ENCODE peak calls at places on chromosomes 16 and 17, in five cellular contexts. U is choroid plexus epithelial cell, K is tibial nerve, Y is IMR-90, L is AG04450. E is an unnamed sample.

GRCh38 chr17:2982854-2983636 is 80.4 kb downstream of the OR1D5 start:
- DNase-seq in Y (peak; percentile 89), L (peak; percentile 77), U (no peak), K (peak; percentile 39), E (peak; percentile 94)

GRCh38 chr16:7689234-7689633 is 356.6 kb downstream of the RBFOX1 start:
- DNase-seq in Y (no peak), K (no peak), U (no peak), L (no peak), E (no peak)

GRCh38 chr17:1644493-1645206 is 882 bp downstream of the SCARF1 start:
- DNase-seq in U (no peak), K (no peak), Y (peak; percentile 73), L (no peak), E (peak; percentile 26)

GRCh38 chr17:82358467-82359350 is at the start of gene TEX19:
- DNase-seq in K (no peak), U (no peak), Y (no peak), L (no peak), E (no peak)

GRCh38 chr16:69494993-69495392 is 70.6 kb downstream of the CYB5B start:
- DNase-seq in K (no peak), Y (no peak), L (no peak), U (peak; percentile 47), E (peak; percentile 30)

GRCh38 chr17:29291163-29291752 is 2.7 kb downstream of the NUFIP2 start:
- DNase-seq in K (no peak), L (peak; percentile 18), Y (peak; percentile 77), U (peak; percentile 83), E (peak; percentile 82)

GRCh38 chr17:36812762-36813161 is 124.5 kb upstream of the LHX1 start:
- DNase-seq in L (no peak), U (no peak), K (no peak), Y (no peak), E (no peak)

GRCh38 chr16:54993496-54993895 is 62.8 kb downstream of the IRX5 start:
- DNase-seq in L (no peak), Y (no peak), K (no peak), U (no peak), E (no peak)

GRCh38 chr16:88448461-88449266 is 4.4 kb upstream of the ZFPM1 start:
- DNase-seq in L (no peak), Y (no peak), K (no peak), U (no peak), E (no peak)

GRCh38 chr16:49461517-49461951 is 87.9 kb downstream of the C16orf78 start:
- DNase-seq in Y (no peak), K (no peak), L (no peak), U (no peak), E (no peak)

GRCh38 chr16:50737420-50737959 is 4.4 kb upstream of the CYLD start:
- DNase-seq in U (no peak), Y (peak; percentile 13), K (no peak), L (no peak), E (no peak)

GRCh38 chr16:6247771-6248170 is 1084.9 kb upstream of the RBFOX1 start:
- DNase-seq in L (no peak), K (no peak), U (no peak), Y (no peak), E (no peak)

GRCh38 chr16:817001-817906 is 16.7 kb upstream of the GNG13 start:
- DNase-seq in U (no peak), K (no peak), Y (no peak), L (no peak), E (no peak)

GRCh38 chr17:774320-774584 is 7.8 kb downstream of the GLOD4 start:
- DNase-seq in K (no peak), U (no peak), L (no peak), Y (no peak), E (no peak)

GRCh38 chr16:82440336-82440735 is 186.4 kb upstream of the CDH13 start:
- DNase-seq in L (no peak), U (no peak), Y (no peak), K (no peak), E (no peak)

GRCh38 chr17:42623732-42624596 is 14.5 kb downstream of the TUBG1 start:
- DNase-seq in Y (peak; percentile 38), L (no peak), K (no peak), U (peak; percentile 17), E (peak; percentile 30)

GRCh38 chr17:7977805-7978204 is 24.6 kb upstream of the GUCY2D start:
- DNase-seq in K (no peak), L (no peak), Y (no peak), U (no peak), E (no peak)

GRCh38 chr16:57132470-57132869 is 40.1 kb downstream of the CPNE2 start:
- DNase-seq in L (no peak), U (no peak), Y (no peak), K (no peak), E (no peak)

DNA sequence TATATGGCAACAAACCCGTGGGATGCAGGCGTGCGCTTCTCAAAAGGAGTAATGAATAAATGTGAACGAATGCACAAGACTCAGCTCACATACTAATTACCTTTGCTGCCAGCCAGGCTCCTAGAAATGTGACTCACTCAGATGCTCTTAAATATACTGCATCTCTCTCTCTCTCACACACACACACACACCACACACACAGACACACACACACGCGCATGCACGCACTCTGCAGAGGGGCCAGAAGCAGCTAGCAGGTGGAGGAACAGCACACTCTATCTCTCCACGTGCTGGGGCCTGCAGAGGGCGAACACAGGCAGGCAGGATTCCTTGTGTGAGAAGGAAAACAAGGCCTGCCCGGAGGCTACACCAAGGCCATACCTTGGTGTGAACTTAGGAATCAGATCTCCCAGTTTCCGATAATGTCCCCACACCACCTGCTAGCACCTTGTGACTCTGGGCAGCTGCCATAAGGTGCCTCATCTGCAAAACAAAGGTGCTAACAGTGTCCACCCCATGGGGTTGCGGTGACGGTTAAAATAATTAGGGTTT is 5.3 kb downstream of the GPRC5B start:
- DNase-seq in U (peak; percentile 50), L (peak; percentile 11), K (no peak), Y (peak; percentile 68), E (peak; percentile 20)
- TF ChIP-seq CTCF in U (no peak), L (no peak), K (no peak), Y (no peak), E (no peak)

GRCh38 chr16:10939649-10940206 is 2.5 kb downstream of the DEXI start:
- DNase-seq in L (no peak), U (no peak), K (no peak), Y (no peak), E (no peak)
- H3K4me3 ChIP-seq in L (peak overlapping the region; percentile 80), U (peak overlapping the region; percentile 1), K (peak overlapping the region; percentile 90), Y (no peak overlapping the region), E (peak overlapping the region; percentile 74)

GRCh38 chr17:64016248-64016784 is 4.1 kb downstream of the ICAM2 start:
- DNase-seq in Y (no peak), U (no peak), L (no peak), K (no peak), E (no peak)
- TF ChIP-seq CTCF in Y (no peak), U (peak; percentile 41), L (peak; percentile 20), K (no peak), E (peak; percentile 18)

DNA sequence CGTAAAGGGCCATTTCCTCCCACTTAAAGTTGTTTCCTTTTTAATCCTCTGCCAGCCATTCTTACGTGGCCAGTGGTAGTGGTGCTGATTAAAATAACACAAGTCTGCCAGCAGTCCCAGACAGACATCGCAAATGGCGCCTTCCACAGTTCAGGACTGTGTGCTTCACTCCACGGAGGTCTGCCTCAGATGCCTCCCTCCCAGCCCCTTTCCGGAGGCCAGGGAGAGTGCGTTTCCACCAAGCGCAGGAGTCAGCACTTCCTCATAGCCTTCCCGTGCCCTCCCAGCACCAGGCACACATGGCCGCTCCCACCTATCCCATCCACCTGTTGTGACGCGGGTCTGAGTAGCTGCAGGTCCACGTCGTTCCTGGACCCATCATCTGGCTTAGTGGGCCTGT is 205.6 kb downstream of the RPTOR start:
- DNase-seq in L (no peak), U (no peak), Y (no peak), K (no peak), E (no peak)
- H3K4me3 ChIP-seq in L (no peak overlapping the region), U (no peak overlapping the region), Y (no peak overlapping the region), K (no peak overlapping the region), E (no peak overlapping the region)

DNA sequence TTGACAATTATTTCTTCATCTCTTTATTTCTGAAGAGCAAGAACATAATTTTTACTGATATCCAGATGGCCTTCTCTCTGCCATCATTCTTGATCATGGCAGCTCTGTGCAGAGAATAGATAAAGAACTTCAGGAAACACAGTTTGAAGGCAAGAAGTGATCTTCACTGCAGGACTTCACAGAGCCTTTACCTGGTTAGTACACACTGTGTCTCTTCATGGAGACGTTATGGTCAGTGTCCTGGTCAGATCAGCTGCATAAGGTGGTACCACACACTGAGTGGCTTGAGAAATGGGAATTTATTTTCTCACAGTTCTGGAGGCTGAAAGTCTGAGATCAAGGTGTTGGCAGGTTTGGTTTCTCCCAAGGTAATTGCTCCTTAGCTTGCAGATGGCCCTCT is 129.5 kb downstream of the UTP18 start:
- DNase-seq in U (no peak), K (no peak), Y (no peak), L (no peak), E (no peak)
- TF ChIP-seq CTCF in U (no peak), K (no peak), Y (no peak), L (no peak), E (no peak)

GRCh38 chr17:69454051-69454450 is 39.6 kb downstream of the MAP2K6 start:
- DNase-seq in U (no peak), L (no peak), K (no peak), Y (no peak), E (no peak)

GRCh38 chr17:69451416-69452394 is 37.2 kb downstream of the MAP2K6 start:
- DNase-seq in K (no peak), U (no peak), Y (no peak), L (no peak), E (no peak)

GRCh38 chr17:69455040-69455439 is 40.5 kb downstream of the MAP2K6 start:
- DNase-seq in U (no peak), Y (no peak), K (no peak), L (no peak), E (no peak)

GRCh38 chr17:69450857-69451410 is 36.4 kb downstream of the MAP2K6 start:
- DNase-seq in Y (no peak), U (peak; percentile 36), K (no peak), L (no peak), E (peak; percentile 6)

DNA sequence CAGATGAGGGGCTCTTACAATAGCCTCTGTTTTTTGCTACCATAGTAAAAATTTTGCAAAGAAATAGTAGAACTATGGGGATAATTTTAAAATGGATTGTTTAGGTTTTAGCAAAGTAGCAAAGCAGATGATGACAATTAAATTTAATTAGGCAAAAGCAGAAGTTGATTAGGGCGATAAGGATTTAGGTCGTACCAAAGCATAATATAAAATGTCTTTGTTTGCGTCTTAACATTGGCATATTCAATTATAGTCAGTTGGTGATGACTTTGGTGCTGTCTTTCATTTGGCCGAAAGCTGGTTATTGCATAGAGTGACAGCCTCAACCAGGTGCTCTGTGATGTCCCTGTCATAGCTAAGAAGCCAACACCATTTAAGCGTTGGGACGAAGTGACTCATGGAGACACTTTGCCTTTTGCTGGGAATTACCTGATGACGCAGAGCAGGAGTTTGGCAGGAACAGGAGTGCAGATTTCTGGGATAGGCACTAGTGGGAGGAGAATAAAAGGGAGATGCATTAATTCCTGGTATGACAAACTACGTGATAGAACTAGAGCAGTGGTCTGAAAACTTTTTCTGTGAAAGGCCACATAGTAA is 38.3 kb downstream of the MAP2K6 start:
- DNase-seq in U (no peak), L (no peak), K (no peak), Y (no peak), E (no peak)
- H3K4me3 ChIP-seq in U (no peak overlapping the region), L (no peak overlapping the region), K (no peak overlapping the region), Y (no peak overlapping the region), E (no peak overlapping the region)